ENCODE peak calls at places on chromosomes 4 and X, in ten cellular contexts. One of them, this sample, is unnamed. For H3K27me3, the result is how much of the 10 kb centered on the place peaks cover.

GRCh38 chr4:147769386-147769785 is 37.5 kb downstream of the ARHGAP10 start:
- DNase-seq in IMR-90: no peak
- DNase-seq in prostate gland: no peak
- DNase-seq in tibial nerve: no peak
- DNase-seq in suprapubic skin: no peak
- DNase-seq in spleen: no peak
- DNase-seq in testis: no peak
- DNase-seq in body of pancreas: no peak
- DNase-seq in uterus: no peak
- DNase-seq in heart left ventricle: no peak
- DNase-seq in this sample: no peak

GRCh38 chr4:16764622-16765021 is 133.8 kb downstream of the LDB2 start:
- DNase-seq in heart left ventricle: no peak
- DNase-seq in spleen: no peak
- DNase-seq in body of pancreas: no peak
- DNase-seq in IMR-90: peak
- DNase-seq in testis: no peak
- DNase-seq in suprapubic skin: no peak
- DNase-seq in tibial nerve: no peak
- DNase-seq in uterus: no peak
- DNase-seq in prostate gland: no peak
- DNase-seq in this sample: no peak

GRCh38 chr4:55947254-55947882 is 1.4 kb upstream of the CEP135 start:
- DNase-seq in heart left ventricle: no peak
- DNase-seq in testis: no peak
- DNase-seq in spleen: no peak
- DNase-seq in suprapubic skin: no peak
- DNase-seq in uterus: no peak
- DNase-seq in tibial nerve: no peak
- DNase-seq in prostate gland: no peak
- DNase-seq in body of pancreas: peak
- DNase-seq in IMR-90: peak
- DNase-seq in this sample: no peak

GRCh38 chrX:33906971-33907370 is 225.1 kb downstream of the FAM47A start:
- DNase-seq in heart left ventricle: no peak
- DNase-seq in spleen: no peak
- DNase-seq in tibial nerve: no peak
- DNase-seq in testis: no peak
- DNase-seq in suprapubic skin: no peak
- DNase-seq in prostate gland: no peak
- DNase-seq in uterus: no peak
- DNase-seq in IMR-90: no peak
- DNase-seq in body of pancreas: no peak
- DNase-seq in this sample: no peak

GRCh38 chrX:31036895-31037294 is 34.9 kb downstream of the FTHL17 start:
- DNase-seq in IMR-90: peak
- DNase-seq in suprapubic skin: no peak
- DNase-seq in prostate gland: peak
- DNase-seq in tibial nerve: peak
- DNase-seq in uterus: peak
- DNase-seq in spleen: no peak
- DNase-seq in heart left ventricle: no peak
- DNase-seq in testis: peak
- DNase-seq in body of pancreas: peak
- DNase-seq in this sample: peak

GRCh38 chr4:133154725-133155124 is 5.6 kb downstream of the PCDH10 start:
- DNase-seq in prostate gland: no peak
- DNase-seq in tibial nerve: no peak
- DNase-seq in testis: peak
- DNase-seq in heart left ventricle: no peak
- DNase-seq in IMR-90: peak
- DNase-seq in spleen: no peak
- DNase-seq in uterus: no peak
- DNase-seq in suprapubic skin: no peak
- DNase-seq in body of pancreas: no peak
- DNase-seq in this sample: no peak

GRCh38 chrX:153925739-153926593 is at the start of gene ARHGAP4:
- DNase-seq in suprapubic skin: no peak
- DNase-seq in IMR-90: no peak
- DNase-seq in testis: no peak
- DNase-seq in prostate gland: no peak
- DNase-seq in tibial nerve: no peak
- DNase-seq in uterus: no peak
- DNase-seq in body of pancreas: no peak
- DNase-seq in spleen: peak
- DNase-seq in heart left ventricle: no peak
- DNase-seq in this sample: no peak

GRCh38 chr4:37803348-37803973 is 23.0 kb upstream of the PGM2 start:
- DNase-seq in heart left ventricle: no peak
- DNase-seq in body of pancreas: peak
- DNase-seq in IMR-90: peak
- DNase-seq in tibial nerve: peak
- DNase-seq in testis: no peak
- DNase-seq in prostate gland: no peak
- DNase-seq in suprapubic skin: no peak
- DNase-seq in uterus: no peak
- DNase-seq in spleen: no peak
- DNase-seq in this sample: no peak

GRCh38 chr4:151721466-151721865 is 39.3 kb downstream of the GATB start:
- DNase-seq in heart left ventricle: no peak
- DNase-seq in body of pancreas: peak
- DNase-seq in IMR-90: no peak
- DNase-seq in prostate gland: no peak
- DNase-seq in uterus: peak
- DNase-seq in tibial nerve: peak
- DNase-seq in testis: peak
- DNase-seq in spleen: no peak
- DNase-seq in suprapubic skin: no peak
- DNase-seq in this sample: no peak

GRCh38 chrX:52363247-52363883 is 5.5 kb upstream of the XAGE2 start:
- DNase-seq in prostate gland: no peak
- DNase-seq in uterus: no peak
- DNase-seq in tibial nerve: no peak
- DNase-seq in spleen: no peak
- DNase-seq in body of pancreas: no peak
- DNase-seq in testis: no peak
- DNase-seq in heart left ventricle: no peak
- DNase-seq in suprapubic skin: no peak
- DNase-seq in IMR-90: peak
- DNase-seq in this sample: no peak

GRCh38 chr4:76235915-76236314 is 15.6 kb upstream of the FAM47E start:
- DNase-seq in heart left ventricle: no peak
- DNase-seq in tibial nerve: no peak
- DNase-seq in spleen: no peak
- DNase-seq in suprapubic skin: no peak
- DNase-seq in testis: no peak
- DNase-seq in prostate gland: no peak
- DNase-seq in body of pancreas: peak
- DNase-seq in uterus: no peak
- DNase-seq in IMR-90: no peak
- DNase-seq in this sample: no peak

GRCh38 chr4:31647776-31648175 is 927.6 kb downstream of the PCDH7 start:
- DNase-seq in uterus: no peak
- DNase-seq in body of pancreas: no peak
- DNase-seq in suprapubic skin: no peak
- DNase-seq in testis: no peak
- DNase-seq in IMR-90: no peak
- DNase-seq in prostate gland: no peak
- DNase-seq in spleen: no peak
- DNase-seq in heart left ventricle: no peak
- DNase-seq in tibial nerve: no peak
- DNase-seq in this sample: no peak

GRCh38 chr4:168516841-168517240 is 20.0 kb downstream of the PALLD start:
- DNase-seq in tibial nerve: no peak
- DNase-seq in spleen: no peak
- DNase-seq in IMR-90: no peak
- DNase-seq in uterus: no peak
- DNase-seq in testis: no peak
- DNase-seq in prostate gland: no peak
- DNase-seq in suprapubic skin: no peak
- DNase-seq in heart left ventricle: no peak
- DNase-seq in body of pancreas: peak
- DNase-seq in this sample: no peak

GRCh38 chr4:6622744-6623143 is 17.7 kb upstream of the MRFAP1 start:
- DNase-seq in heart left ventricle: no peak
- DNase-seq in uterus: no peak
- DNase-seq in testis: no peak
- DNase-seq in tibial nerve: no peak
- DNase-seq in body of pancreas: no peak
- DNase-seq in IMR-90: no peak
- DNase-seq in suprapubic skin: no peak
- DNase-seq in prostate gland: no peak
- DNase-seq in spleen: peak
- DNase-seq in this sample: no peak

GRCh38 chrX:11109968-11110367 is 1.2 kb upstream of the HCCS start:
- DNase-seq in tibial nerve: no peak
- DNase-seq in spleen: no peak
- DNase-seq in uterus: no peak
- DNase-seq in suprapubic skin: no peak
- DNase-seq in IMR-90: no peak
- DNase-seq in heart left ventricle: no peak
- DNase-seq in testis: no peak
- DNase-seq in body of pancreas: no peak
- DNase-seq in prostate gland: no peak
- DNase-seq in this sample: no peak
- TF ChIP-seq POLR2A in tibial nerve: no peak
- TF ChIP-seq POLR2A in spleen: no peak
- TF ChIP-seq POLR2A in uterus: no peak
- TF ChIP-seq POLR2A in suprapubic skin: no peak
- TF ChIP-seq POLR2A in IMR-90: no peak
- TF ChIP-seq POLR2A in heart left ventricle: no peak
- TF ChIP-seq POLR2A in testis: no peak
- TF ChIP-seq POLR2A in body of pancreas: no peak
- TF ChIP-seq POLR2A in prostate gland: no peak
- TF ChIP-seq POLR2A in this sample: no peak

GRCh38 chr4:41358626-41359025 is 101.9 kb downstream of the UCHL1 start:
- DNase-seq in IMR-90: no peak
- DNase-seq in testis: no peak
- DNase-seq in suprapubic skin: no peak
- DNase-seq in prostate gland: peak
- DNase-seq in spleen: peak
- DNase-seq in heart left ventricle: peak
- DNase-seq in uterus: no peak
- DNase-seq in tibial nerve: no peak
- DNase-seq in body of pancreas: peak
- DNase-seq in this sample: no peak

GRCh38 chr4:41360911-41361830 is 104.4 kb downstream of the UCHL1 start:
- DNase-seq in IMR-90: no peak
- DNase-seq in spleen: peak
- DNase-seq in tibial nerve: no peak
- DNase-seq in suprapubic skin: peak
- DNase-seq in heart left ventricle: peak
- DNase-seq in body of pancreas: peak
- DNase-seq in testis: peak
- DNase-seq in prostate gland: peak
- DNase-seq in uterus: peak
- DNase-seq in this sample: peak

GRCh38 chr4:41359836-41360213 is 103.1 kb downstream of the UCHL1 start:
- DNase-seq in heart left ventricle: no peak
- DNase-seq in uterus: no peak
- DNase-seq in testis: no peak
- DNase-seq in suprapubic skin: no peak
- DNase-seq in body of pancreas: no peak
- DNase-seq in prostate gland: no peak
- DNase-seq in spleen: no peak
- DNase-seq in tibial nerve: no peak
- DNase-seq in IMR-90: no peak
- DNase-seq in this sample: no peak

GRCh38 chr4:41360214-41360910 is 103.6 kb downstream of the UCHL1 start:
- DNase-seq in heart left ventricle: peak
- DNase-seq in IMR-90: peak
- DNase-seq in spleen: peak
- DNase-seq in body of pancreas: peak
- DNase-seq in tibial nerve: no peak
- DNase-seq in suprapubic skin: peak
- DNase-seq in prostate gland: peak
- DNase-seq in uterus: peak
- DNase-seq in testis: peak
- DNase-seq in this sample: peak

DNA sequence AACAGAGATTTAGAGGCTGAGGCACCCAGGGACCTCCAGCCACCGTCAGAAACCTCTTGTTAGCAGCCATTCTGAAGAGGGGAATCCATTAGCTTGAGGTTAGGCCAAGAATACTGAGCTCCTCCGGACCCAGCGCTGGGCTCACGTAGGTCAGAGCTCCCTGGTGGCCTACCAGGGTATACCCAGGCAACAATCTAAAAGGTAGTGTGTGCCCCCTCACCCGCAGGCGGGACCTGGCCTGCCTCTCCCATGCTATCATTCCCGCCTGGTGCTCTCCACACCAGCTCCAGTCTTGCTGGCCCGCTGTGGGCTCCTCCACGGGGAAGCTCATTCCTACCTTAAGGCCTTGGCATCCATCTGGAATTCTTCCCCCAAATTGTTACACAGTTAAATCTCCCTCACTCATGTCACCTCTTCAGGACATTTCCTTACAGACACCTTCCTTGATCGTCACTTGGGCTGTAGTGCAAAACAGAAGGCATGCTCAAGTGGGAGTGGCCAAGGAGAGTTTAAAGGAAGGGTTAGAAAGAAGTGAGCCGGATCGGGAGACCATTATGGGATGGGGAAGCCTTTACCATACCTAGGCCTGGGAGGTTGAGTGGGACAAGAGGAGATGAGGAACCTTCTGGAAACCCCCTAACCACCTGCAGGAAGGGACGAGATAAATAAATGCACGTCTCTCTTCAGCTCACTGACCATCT is 102.5 kb downstream of the UCHL1 start:
- DNase-seq in heart left ventricle: no peak
- DNase-seq in uterus: no peak
- DNase-seq in spleen: peak
- DNase-seq in suprapubic skin: no peak
- DNase-seq in IMR-90: no peak
- DNase-seq in body of pancreas: no peak
- DNase-seq in testis: no peak
- DNase-seq in prostate gland: no peak
- DNase-seq in tibial nerve: no peak
- DNase-seq in this sample: no peak
- TF ChIP-seq CTCF in heart left ventricle: no peak
- TF ChIP-seq CTCF in uterus: no peak
- TF ChIP-seq CTCF in spleen: no peak
- TF ChIP-seq CTCF in suprapubic skin: no peak
- TF ChIP-seq CTCF in IMR-90: no peak
- TF ChIP-seq CTCF in body of pancreas: no peak
- TF ChIP-seq CTCF in testis: no peak
- TF ChIP-seq CTCF in prostate gland: no peak
- TF ChIP-seq CTCF in tibial nerve: no peak
- TF ChIP-seq CTCF in this sample: no peak

GRCh38 chrX:140503230-140503585 is 1.7 kb downstream of the SOX3 start:
- DNase-seq in suprapubic skin: no peak
- DNase-seq in IMR-90: no peak
- DNase-seq in testis: peak
- DNase-seq in heart left ventricle: no peak
- DNase-seq in spleen: no peak
- DNase-seq in tibial nerve: no peak
- DNase-seq in uterus: no peak
- DNase-seq in prostate gland: no peak
- DNase-seq in body of pancreas: no peak
- DNase-seq in this sample: no peak
- H3K27me3 ChIP-seq in suprapubic skin: half or more
- H3K27me3 ChIP-seq in IMR-90: half or more
- H3K27me3 ChIP-seq in testis: under half
- H3K27me3 ChIP-seq in heart left ventricle: half or more
- H3K27me3 ChIP-seq in spleen: half or more
- H3K27me3 ChIP-seq in tibial nerve: half or more
- H3K27me3 ChIP-seq in uterus: half or more
- H3K27me3 ChIP-seq in prostate gland: under half
- H3K27me3 ChIP-seq in body of pancreas: under half
- H3K27me3 ChIP-seq in this sample: under half

GRCh38 chr4:123505457-123506310 is 109.1 kb downstream of the SPRY1 start:
- DNase-seq in body of pancreas: peak
- DNase-seq in heart left ventricle: peak
- DNase-seq in suprapubic skin: peak
- DNase-seq in IMR-90: peak
- DNase-seq in uterus: peak
- DNase-seq in testis: peak
- DNase-seq in tibial nerve: peak
- DNase-seq in prostate gland: peak
- DNase-seq in spleen: peak
- DNase-seq in this sample: peak
- TF ChIP-seq POLR2A in body of pancreas: peak
- TF ChIP-seq POLR2A in heart left ventricle: no peak
- TF ChIP-seq POLR2A in suprapubic skin: no peak
- TF ChIP-seq POLR2A in IMR-90: no peak
- TF ChIP-seq POLR2A in uterus: no peak
- TF ChIP-seq POLR2A in testis: no peak
- TF ChIP-seq POLR2A in tibial nerve: no peak
- TF ChIP-seq POLR2A in prostate gland: no peak
- TF ChIP-seq POLR2A in spleen: no peak
- TF ChIP-seq POLR2A in this sample: no peak

This sample was measured in ovary.